ENCODE peak calls at places on chromosomes 4 and X, in nine cellular contexts. S, D, H, Z, O, V, U, B and Y are unnamed samples.

GRCh38 chr4:19659131-19659530 is 592.6 kb upstream of the SLIT2 start:
- DNase-seq in V (no peak), B (no peak), O (no peak), S (no peak), H (no peak), U (no peak), D (no peak), Z (no peak), Y (no peak)

GRCh38 chr4:56466910-56467283 is 520 bp upstream of the SRP72 start:
- DNase-seq in Z (peak; percentile 19), D (no peak), U (no peak), O (no peak), V (no peak), S (no peak), B (no peak), H (no peak), Y (no peak)

GRCh38 chrX:107718156-107718621 is 57.4 kb downstream of the TSC22D3 start:
- DNase-seq in D (peak; percentile 91), V (peak; percentile 44), Z (peak; percentile 89), O (no peak), S (peak; percentile 92), B (peak; percentile 66), H (peak; percentile 92), U (peak; percentile 71), Y (peak; percentile 58)

GRCh38 chr4:143668930-143669553 is 31.4 kb downstream of the FREM3 start:
- DNase-seq in H (no peak), U (no peak), V (no peak), Z (no peak), D (no peak), B (no peak), S (no peak), O (no peak), Y (no peak)

GRCh38 chr4:140968371-140968770 is 164.9 kb downstream of the RNF150 start:
- DNase-seq in S (no peak), U (no peak), O (no peak), V (no peak), Z (no peak), D (no peak), H (no peak), B (no peak), Y (no peak)

GRCh38 chrX:1026263-1027015 is 186.0 kb downstream of the CRLF2 start:
- DNase-seq in Z (no peak), D (no peak), V (no peak), U (no peak), B (no peak), H (no peak), O (no peak), S (no peak), Y (no peak)

GRCh38 chr4:184514121-184514988 is 40.0 kb upstream of the IRF2 start:
- DNase-seq in D (no peak), H (peak; percentile 76), Z (peak; percentile 23), U (no peak), V (peak; percentile 86), B (peak; percentile 73), O (no peak), S (peak; percentile 95), Y (no peak)

GRCh38 chrX:72003811-72004750 is 93.4 kb downstream of the NHSL2 start:
- DNase-seq in S (no peak), O (no peak), U (peak; percentile 40), D (peak; percentile 44), H (no peak), B (no peak), Z (peak; percentile 42), V (peak; percentile 68), Y (no peak)

GRCh38 chr4:121200795-121201472 is 36.8 kb upstream of the TNIP3 start:
- DNase-seq in Z (no peak), V (no peak), B (no peak), O (no peak), U (no peak), D (no peak), S (no peak), H (no peak), Y (no peak)

GRCh38 chr4:121198261-121198660 is 34.1 kb upstream of the TNIP3 start:
- DNase-seq in U (no peak), B (no peak), Z (no peak), H (no peak), V (no peak), D (no peak), S (no peak), O (no peak), Y (no peak)

GRCh38 chr4:121195649-121196048 is 31.5 kb upstream of the TNIP3 start:
- DNase-seq in V (no peak), S (no peak), O (no peak), B (no peak), H (no peak), U (no peak), Z (no peak), D (no peak), Y (no peak)

DNA sequence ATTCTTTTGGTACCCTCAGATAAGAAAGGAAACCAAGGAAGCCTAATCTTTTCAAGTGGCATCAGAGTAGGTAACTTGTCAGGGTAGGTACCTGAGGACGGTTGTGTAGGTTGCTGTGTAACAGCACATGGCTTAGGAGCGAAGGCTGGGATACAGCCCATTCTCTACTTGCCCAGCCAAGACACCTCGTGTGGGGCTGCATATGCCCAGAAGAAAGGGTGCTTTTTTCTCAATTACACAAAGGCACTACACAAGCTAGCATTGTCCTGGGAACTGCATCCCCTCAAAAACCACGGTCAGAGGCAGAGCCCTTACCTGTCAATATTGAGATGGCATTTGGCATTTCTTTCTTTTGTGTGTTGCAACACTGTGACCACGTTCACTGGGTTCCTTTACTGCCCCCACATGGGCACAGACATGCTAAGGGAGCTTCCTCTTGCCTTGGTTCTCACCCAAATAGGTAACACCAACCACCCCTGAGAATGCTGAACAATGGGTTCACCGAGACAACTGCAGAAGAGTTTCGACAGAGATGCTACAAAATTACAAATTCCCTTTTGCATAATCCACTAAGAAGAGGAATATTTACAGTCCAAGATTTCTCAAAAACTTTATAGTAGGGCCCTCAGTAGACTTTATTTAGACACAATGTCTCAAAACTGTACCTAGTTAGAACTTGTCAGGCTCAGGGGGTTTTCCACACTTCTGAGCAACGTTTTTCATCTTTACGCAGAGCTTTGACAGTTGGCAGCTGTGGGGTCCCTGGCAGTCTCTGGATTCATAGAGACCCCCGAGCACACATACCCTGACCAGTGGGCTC is 35.8 kb upstream of the TNIP3 start:
- DNase-seq in H (no peak), D (no peak), O (no peak), U (no peak), S (no peak), B (no peak), V (no peak), Z (no peak), Y (no peak)
- H3K27ac ChIP-seq in H (no peak overlapping the region), D (no peak overlapping the region), O (no peak overlapping the region), U (no peak overlapping the region), S (no peak overlapping the region), B (no peak overlapping the region), V (no peak overlapping the region), Z (no peak overlapping the region), Y (no peak overlapping the region)

GRCh38 chr4:874971-875817 is 49.3 kb upstream of the CPLX1 start:
- DNase-seq in U (no peak), Z (no peak), V (no peak), S (no peak), H (no peak), O (peak; percentile 69), B (no peak), D (no peak), Y (no peak)

GRCh38 chr4:877502-877901 is 51.6 kb upstream of the CPLX1 start:
- DNase-seq in O (no peak), S (no peak), U (no peak), D (no peak), B (no peak), H (no peak), V (no peak), Z (no peak), Y (no peak)

GRCh38 chr4:875818-876423 is 50.0 kb upstream of the CPLX1 start:
- DNase-seq in V (no peak), H (no peak), B (no peak), D (no peak), S (no peak), Z (no peak), O (no peak), U (no peak), Y (no peak)

GRCh38 chr4:878796-879729 is 53.1 kb downstream of the GAK start:
- DNase-seq in H (no peak), U (no peak), O (no peak), B (no peak), D (no peak), V (no peak), S (no peak), Z (no peak), Y (peak; percentile 27)

GRCh38 chr4:876780-877179 is 50.9 kb upstream of the CPLX1 start:
- DNase-seq in H (no peak), Z (no peak), D (no peak), V (no peak), O (no peak), B (no peak), S (no peak), U (no peak), Y (no peak)
- TF ChIP-seq CTCF in H (no peak), Z (peak; percentile 30), D (no peak), V (no peak), O (no peak), B (no peak), S (no peak), U (peak; percentile 51), Y (no peak)

GRCh38 chr4:42149004-42149403 is 3.5 kb downstream of the BEND4 start:
- DNase-seq in U (no peak), O (no peak), S (no peak), Z (no peak), B (no peak), V (no peak), H (no peak), D (no peak), Y (no peak)

GRCh38 chr4:42151568-42152506 is 618 bp downstream of the BEND4 start:
- DNase-seq in H (no peak), U (no peak), S (no peak), B (no peak), O (peak; percentile 51), D (peak; percentile 30), V (no peak), Z (no peak), Y (no peak)

GRCh38 chr4:42152507-42153504 is at the start of gene BEND4:
- DNase-seq in V (no peak), Z (no peak), D (no peak), H (no peak), S (no peak), B (no peak), U (no peak), O (no peak), Y (no peak)

GRCh38 chr4:42150653-42151567 is 1.5 kb downstream of the BEND4 start:
- DNase-seq in U (no peak), S (no peak), H (no peak), O (no peak), B (no peak), Z (no peak), V (no peak), D (no peak), Y (no peak)

GRCh38 chr4:42148453-42148852 is 4.0 kb downstream of the BEND4 start:
- DNase-seq in D (no peak), S (no peak), B (no peak), O (no peak), V (no peak), U (no peak), Z (no peak), H (no peak), Y (no peak)
- H3K27me3 ChIP-seq in D (peaks cover 24% of the 10 kb centered on the region), S (peaks cover 39% of the 10 kb centered on the region), B (peaks cover 48% of the 10 kb centered on the region), O (no peaks in the 10 kb centered on the region), V (peaks cover 35% of the 10 kb centered on the region), U (peaks cover 7% of the 10 kb centered on the region), Z (peaks cover 73% of the 10 kb centered on the region), H (peaks cover 6% of the 10 kb centered on the region), Y (peaks cover 46% of the 10 kb centered on the region)

GRCh38 chr4:39522068-39522467 is 5.2 kb downstream of the UGDH start:
- DNase-seq in Z (no peak), S (no peak), D (no peak), V (no peak), B (no peak), H (no peak), U (no peak), O (no peak), Y (no peak)

GRCh38 chr4:39521253-39521908 is 5.9 kb downstream of the UGDH start:
- DNase-seq in H (no peak), Z (peak; percentile 6), O (no peak), V (peak; percentile 62), U (no peak), D (no peak), S (peak; percentile 79), B (no peak), Y (no peak)

GRCh38 chr4:39514888-39515401 is 12.3 kb downstream of the UGDH start:
- DNase-seq in V (no peak), O (peak; percentile 67), H (no peak), U (peak; percentile 27), D (peak; percentile 63), Z (peak; percentile 92), B (peak; percentile 65), S (peak; percentile 63), Y (no peak)

GRCh38 chr4:39518484-39518883 is 8.8 kb downstream of the UGDH start:
- DNase-seq in B (no peak), O (no peak), U (no peak), D (no peak), S (no peak), Z (no peak), H (no peak), V (no peak), Y (no peak)

GRCh38 chr4:39516407-39516966 is 10.8 kb downstream of the UGDH start:
- DNase-seq in U (no peak), Z (no peak), H (no peak), V (no peak), B (no peak), S (no peak), D (no peak), O (no peak), Y (no peak)
- H3K27ac ChIP-seq in U (no peak overlapping the region), Z (peak overlapping the region; percentile 95), H (no peak overlapping the region), V (no peak overlapping the region), B (no peak overlapping the region), S (no peak overlapping the region), D (peak overlapping the region; percentile 67), O (no peak overlapping the region), Y (no peak overlapping the region)